ENCODE peak calls at places on chromosomes 11 and 22, in nine cellular contexts. H, N, B, U, I, Y, T, L and M are unnamed samples.

GRCh38 chr11:70225629-70226582 is 22.8 kb downstream of the FADD start:
- DNase-seq in U (no peak), I (no peak), T (no peak), H (no peak), B (peak; percentile 38), L (no peak), Y (no peak), N (peak; percentile 77), M (no peak)

GRCh38 chr22:49332691-49333090 is 495.0 kb downstream of the BRD1 start:
- DNase-seq in N (peak; percentile 17), L (no peak), Y (no peak), I (no peak), T (no peak), B (no peak), U (no peak), H (no peak), M (no peak)

GRCh38 chr22:44003776-44004460 is 20.2 kb upstream of the PARVB start:
- DNase-seq in N (no peak), B (no peak), T (no peak), I (no peak), Y (no peak), L (no peak), U (no peak), H (no peak), M (no peak)

GRCh38 chr11:85798361-85798760 is 12.6 kb downstream of the SYTL2 start:
- DNase-seq in N (no peak), U (no peak), L (no peak), T (no peak), B (no peak), H (no peak), I (no peak), Y (no peak), M (peak; percentile 63)

GRCh38 chr11:24637520-24637919 is 140.7 kb downstream of the LUZP2 start:
- DNase-seq in N (no peak), L (no peak), B (no peak), H (no peak), T (no peak), U (peak; percentile 7), Y (no peak), I (no peak), M (peak; percentile 44)

GRCh38 chr11:123060265-123061000 is 1.5 kb downstream of the HSPA8 start:
- DNase-seq in T (no peak), U (no peak), N (no peak), Y (no peak), B (no peak), I (no peak), L (no peak), H (peak; percentile 36), M (no peak)

GRCh38 chr11:130523609-130524008 is 75.2 kb downstream of the ADAMTS15 start:
- DNase-seq in L (no peak), T (no peak), U (no peak), H (no peak), Y (peak; percentile 97), B (peak; percentile 84), I (no peak), N (no peak), M (peak; percentile 53)

GRCh38 chr11:35954205-35954604 is 10.3 kb downstream of the LDLRAD3 start:
- DNase-seq in N (no peak), B (peak; percentile 48), Y (no peak), U (no peak), L (no peak), T (no peak), I (no peak), H (no peak), M (no peak)

GRCh38 chr11:94312339-94312738 is 8.0 kb downstream of the IZUMO1R start:
- DNase-seq in U (no peak), H (no peak), B (no peak), N (no peak), I (no peak), L (no peak), T (no peak), Y (no peak), M (no peak)

GRCh38 chr22:50190182-50190951 is 4.7 kb downstream of the TRABD start:
- DNase-seq in B (peak; percentile 56), H (peak; percentile 75), L (peak; percentile 67), Y (no peak), N (peak; percentile 88), T (peak; percentile 64), U (peak; percentile 78), I (peak; percentile 89), M (peak; percentile 65)

GRCh38 chr11:39724404-39724803 is 1735.0 kb downstream of the LRRC4C start:
- DNase-seq in B (no peak), T (no peak), N (no peak), Y (no peak), U (no peak), I (no peak), H (no peak), L (no peak), M (no peak)

GRCh38 chr11:27201454-27202302 is 161.1 kb downstream of the BBOX1 start:
- DNase-seq in N (peak; percentile 93), B (peak; percentile 74), Y (peak; percentile 48), T (no peak), U (peak; percentile 60), L (no peak), I (no peak), H (no peak), M (peak; percentile 82)

GRCh38 chr22:46803031-46803880 is 40.8 kb downstream of the TBC1D22A start:
- DNase-seq in I (peak; percentile 75), N (peak; percentile 72), Y (no peak), L (peak; percentile 63), T (peak; percentile 53), H (peak; percentile 72), B (peak; percentile 38), U (peak; percentile 23), M (peak; percentile 46)

GRCh38 chr22:46578824-46579561 is 41.2 kb upstream of the GRAMD4 start:
- DNase-seq in I (no peak), Y (peak; percentile 40), H (no peak), L (no peak), N (peak; percentile 57), B (peak; percentile 37), T (no peak), U (no peak), M (no peak)

GRCh38 chr11:86999859-87000753 is 37.6 kb upstream of the TMEM135 start:
- DNase-seq in N (peak; percentile 59), B (peak; percentile 23), T (no peak), U (peak; percentile 35), Y (peak; percentile 10), L (no peak), I (no peak), H (no peak), M (no peak)

GRCh38 chr11:1128333-1129142 is 29.2 kb upstream of the MUC5AC start:
- DNase-seq in I (no peak), L (no peak), T (no peak), Y (no peak), N (peak; percentile 46), U (no peak), B (no peak), H (no peak), M (no peak)

GRCh38 chr22:34842630-34843029 is 223.3 kb upstream of the ISX start:
- DNase-seq in I (no peak), N (no peak), L (no peak), H (no peak), U (no peak), T (no peak), B (no peak), Y (no peak), M (no peak)

GRCh38 chr11:133500435-133500834 is 31.9 kb downstream of the OPCML start:
- DNase-seq in B (no peak), N (no peak), U (no peak), I (no peak), Y (no peak), T (no peak), L (no peak), H (no peak), M (no peak)

GRCh38 chr11:77091146-77091940 is 11.3 kb upstream of the OMP start:
- DNase-seq in H (peak; percentile 81), L (peak; percentile 75), I (peak; percentile 76), T (peak; percentile 65), Y (peak; percentile 65), N (peak; percentile 90), U (peak; percentile 64), B (peak; percentile 80), M (peak; percentile 70)

GRCh38 chr11:45674481-45675190 is 9.2 kb upstream of the CHST1 start:
- DNase-seq in Y (no peak), T (no peak), H (no peak), N (no peak), I (no peak), B (no peak), U (no peak), L (no peak), M (no peak)

GRCh38 chr11:44755553-44756505 is 29.1 kb downstream of the TSPAN18 start:
- DNase-seq in N (no peak), L (no peak), H (no peak), B (peak; percentile 39), I (no peak), Y (no peak), U (no peak), T (no peak), M (no peak)

GRCh38 chr11:70297341-70297740 is 26.9 kb downstream of the PPFIA1 start:
- DNase-seq in H (no peak), B (no peak), L (no peak), U (peak; percentile 86), N (no peak), T (no peak), Y (peak; percentile 40), I (no peak), M (peak; percentile 25)

GRCh38 chr11:5600374-5600851 is 4.0 kb downstream of the TRIM6 start:
- DNase-seq in B (peak; percentile 94), N (peak; percentile 77), Y (peak; percentile 90), L (peak; percentile 42), H (peak; percentile 50), T (peak; percentile 27), U (no peak), I (peak; percentile 42), M (peak; percentile 81)

GRCh38 chr11:44229003-44229570 is 80.9 kb downstream of the ALX4 start:
- DNase-seq in N (no peak), B (no peak), Y (no peak), I (no peak), H (no peak), U (peak; percentile 75), L (no peak), T (no peak), M (peak; percentile 50)

GRCh38 chr11:70244698-70245097 is 25.8 kb upstream of the PPFIA1 start:
- DNase-seq in B (peak; percentile 87), Y (peak; percentile 98), T (no peak), N (no peak), U (peak; percentile 47), I (no peak), H (no peak), L (no peak), M (no peak)

GRCh38 chr22:36377022-36377631 is 10.6 kb downstream of the MYH9 start:
- DNase-seq in N (no peak), H (no peak), I (no peak), L (no peak), Y (no peak), B (no peak), T (no peak), U (no peak), M (peak; percentile 27)

GRCh38 chr11:84339796-84340195 is 1053.6 kb upstream of the CCDC90B start:
- DNase-seq in H (no peak), I (no peak), T (no peak), L (no peak), U (no peak), Y (no peak), N (no peak), B (no peak), M (no peak)

GRCh38 chr22:48950151-48950915 is 877.3 kb downstream of the BRD1 start:
- DNase-seq in I (peak; percentile 2), T (no peak), L (no peak), Y (no peak), H (no peak), B (no peak), N (peak; percentile 18), U (no peak), M (no peak)

GRCh38 chr22:47645450-47645914 is 883.0 kb downstream of the TBC1D22A start:
- DNase-seq in I (no peak), U (no peak), Y (no peak), L (no peak), B (no peak), N (no peak), T (no peak), H (no peak), M (peak; percentile 8)

GRCh38 chr11:64009710-64010109 is 23.5 kb downstream of the OTUB1 start:
- DNase-seq in H (no peak), I (no peak), U (no peak), T (no peak), Y (no peak), N (no peak), B (no peak), L (no peak), M (no peak)

GRCh38 chr11:118156531-118157185 is 4.0 kb upstream of the SCN4B start:
- DNase-seq in H (peak; percentile 10), Y (no peak), T (peak; percentile 25), B (no peak), I (no peak), N (no peak), L (no peak), U (no peak), M (no peak)